ENCODE peak calls at places on chromosomes 12 and 14, in six cellular contexts. L is KBM-7; A is OCI-M1; O is activated T-cell treated with anti-CD3 and anti-CD28 coated beads for 48 hours; G is CD8-positive, alpha-beta T cell; C is HFF-Myc. X is an unnamed sample.

GRCh38 chr14:51626788-51627187 is 24.9 kb upstream of the FRMD6 start:
- DNase-seq in L (no peak), A (no peak), O (no peak), G (no peak), C (no peak), X (no peak)

GRCh38 chr14:81311128-81311527 is 89.0 kb downstream of the STON2 start:
- DNase-seq in L (no peak), A (no peak), O (no peak), G (no peak), C (no peak), X (no peak)

GRCh38 chr14:81138429-81138828 is 82.3 kb downstream of the GTF2A1 start:
- DNase-seq in L (no peak), A (no peak), O (no peak), G (no peak), C (no peak), X (no peak)

GRCh38 chr14:21965042-21965441 is 291.4 kb upstream of the OR4E1 start:
- DNase-seq in L (no peak), A (peak), O (peak), G (no peak), C (no peak), X (no peak)

GRCh38 chr12:87870061-87870460 is 159.1 kb downstream of the C12orf50 start:
- DNase-seq in L (no peak), A (peak), O (no peak), G (no peak), C (no peak), X (peak)

GRCh38 chr12:122875590-122876220 is 20.2 kb downstream of the VPS37B start:
- DNase-seq in L (no peak), A (no peak), O (no peak), G (no peak), C (no peak), X (no peak)

GRCh38 chr14:32329146-32329545 is at the start of gene AKAP6:
- DNase-seq in L (no peak), A (no peak), O (no peak), G (no peak), C (no peak), X (no peak)

GRCh38 chr12:28905220-28905940 is 243.7 kb upstream of the FAR2 start:
- DNase-seq in L (no peak), A (no peak), O (no peak), G (no peak), C (no peak), X (peak)

GRCh38 chr12:93741741-93742085 is 64.5 kb downstream of the CRADD start:
- DNase-seq in L (no peak), A (no peak), O (no peak), G (no peak), C (no peak), X (peak)

GRCh38 chr12:112419269-112420133 is 754 bp downstream of the PTPN11 start:
- DNase-seq in L (peak), A (peak), O (no peak), G (peak), C (no peak), X (peak)

GRCh38 chr14:31167032-31167431 is 40.6 kb downstream of the HECTD1 start:
- DNase-seq in L (no peak), A (no peak), O (no peak), G (no peak), C (no peak), X (no peak)

GRCh38 chr12:2691001-2691339 is 103.8 kb upstream of the FKBP4 start:
- DNase-seq in L (peak), A (peak), O (peak), G (peak), C (no peak), X (no peak)

GRCh38 chr12:83016226-83016835 is 329.6 kb downstream of the TMTC2 start:
- DNase-seq in L (no peak), A (peak), O (no peak), G (no peak), C (peak), X (peak)

GRCh38 chr12:31279525-31279924 is 46.4 kb downstream of the SINHCAF start:
- DNase-seq in L (no peak), A (no peak), O (no peak), G (no peak), C (no peak), X (no peak)

GRCh38 chr14:93688239-93688666 is 100.0 kb downstream of the PRIMA1 start:
- DNase-seq in L (no peak), A (no peak), O (no peak), G (no peak), C (no peak), X (no peak)

GRCh38 chr12:79006306-79006705 is 141.7 kb downstream of the SYT1 start:
- DNase-seq in L (peak), A (peak), O (no peak), G (no peak), C (no peak), X (peak)

GRCh38 chr12:115640929-115641328 is 636.6 kb downstream of the MED13L start:
- DNase-seq in L (no peak), A (no peak), O (no peak), G (no peak), C (no peak), X (peak)

GRCh38 chr12:92133795-92134637 is 11.6 kb downstream of the BTG1 start:
- DNase-seq in L (no peak), A (peak), O (no peak), G (no peak), C (no peak), X (peak)

GRCh38 chr14:87343641-87344040 is 649.3 kb downstream of the GALC start:
- DNase-seq in L (no peak), A (no peak), O (no peak), G (no peak), C (no peak), X (no peak)

GRCh38 chr12:124498178-124498869 is 69.1 kb downstream of the NCOR2 start:
- DNase-seq in L (no peak), A (no peak), O (no peak), G (no peak), C (no peak), X (no peak)

GRCh38 chr12:69026341-69026740 is 93.4 kb upstream of the CPM start:
- DNase-seq in L (peak), A (peak), O (no peak), G (no peak), C (no peak), X (no peak)